ENCODE peak calls at places on chromosomes 4 and X, in eight cellular contexts. One of them, this sample, is unnamed.
A peak's percentile ranks its signal among the peaks of the same experiment; 100 is the strongest.

GRCh38 chr4:25723409-25723808 is 67.8 kb downstream of the SLC34A2 start:
- DNase-seq in H1: no peak
- DNase-seq in adrenal gland: no peak
- DNase-seq in suprapubic skin: no peak
- DNase-seq in OCI-LY7: no peak
- DNase-seq in fibroblast of the aortic adventitia: no peak
- DNase-seq in tibial nerve: no peak
- DNase-seq in hepatocyte: no peak
- DNase-seq in this sample: peak; percentile 63

GRCh38 chrX:91434351-91435168 is at the start of gene PABPC5:
- DNase-seq in H1: peak; percentile 79
- DNase-seq in adrenal gland: peak; percentile 91
- DNase-seq in suprapubic skin: peak; percentile 80
- DNase-seq in OCI-LY7: no peak
- DNase-seq in fibroblast of the aortic adventitia: peak; percentile 67
- DNase-seq in tibial nerve: peak; percentile 61
- DNase-seq in hepatocyte: peak; percentile 89
- DNase-seq in this sample: peak; percentile 43

GRCh38 chrX:13009256-13009655 is 34.3 kb downstream of the TMSB4X start:
- DNase-seq in H1: no peak
- DNase-seq in adrenal gland: peak; percentile 33
- DNase-seq in suprapubic skin: no peak
- DNase-seq in OCI-LY7: no peak
- DNase-seq in fibroblast of the aortic adventitia: peak; percentile 34
- DNase-seq in tibial nerve: no peak
- DNase-seq in hepatocyte: no peak
- DNase-seq in this sample: no peak

GRCh38 chrX:128928636-128929035 is 594.7 kb downstream of the SMARCA1 start:
- DNase-seq in H1: no peak
- DNase-seq in adrenal gland: no peak
- DNase-seq in suprapubic skin: no peak
- DNase-seq in OCI-LY7: no peak
- DNase-seq in fibroblast of the aortic adventitia: no peak
- DNase-seq in tibial nerve: no peak
- DNase-seq in hepatocyte: no peak
- DNase-seq in this sample: no peak

GRCh38 chr4:85762204-85762884 is 287.4 kb downstream of the ARHGAP24 start:
- DNase-seq in H1: no peak
- DNase-seq in adrenal gland: no peak
- DNase-seq in suprapubic skin: no peak
- DNase-seq in OCI-LY7: no peak
- DNase-seq in fibroblast of the aortic adventitia: peak; percentile 97
- DNase-seq in tibial nerve: no peak
- DNase-seq in hepatocyte: no peak
- DNase-seq in this sample: peak; percentile 86

GRCh38 chrX:20382082-20382481 is 115.4 kb upstream of the RPS6KA3 start:
- DNase-seq in H1: no peak
- DNase-seq in adrenal gland: no peak
- DNase-seq in suprapubic skin: no peak
- DNase-seq in OCI-LY7: no peak
- DNase-seq in fibroblast of the aortic adventitia: no peak
- DNase-seq in tibial nerve: no peak
- DNase-seq in hepatocyte: no peak
- DNase-seq in this sample: no peak

GRCh38 chr4:8911311-8912088 is 39.9 kb upstream of the HMX1 start:
- DNase-seq in H1: peak; percentile 43
- DNase-seq in adrenal gland: no peak
- DNase-seq in suprapubic skin: peak; percentile 45
- DNase-seq in OCI-LY7: no peak
- DNase-seq in fibroblast of the aortic adventitia: no peak
- DNase-seq in tibial nerve: no peak
- DNase-seq in hepatocyte: peak; percentile 15
- DNase-seq in this sample: no peak

GRCh38 chr4:119795986-119796578 is 167.5 kb upstream of the PDE5A start:
- DNase-seq in H1: no peak
- DNase-seq in adrenal gland: no peak
- DNase-seq in suprapubic skin: no peak
- DNase-seq in OCI-LY7: no peak
- DNase-seq in fibroblast of the aortic adventitia: no peak
- DNase-seq in tibial nerve: no peak
- DNase-seq in hepatocyte: no peak
- DNase-seq in this sample: no peak

GRCh38 chr4:56324011-56324610 is 63.2 kb downstream of the AASDH start:
- DNase-seq in H1: no peak
- DNase-seq in adrenal gland: no peak
- DNase-seq in suprapubic skin: no peak
- DNase-seq in OCI-LY7: no peak
- DNase-seq in fibroblast of the aortic adventitia: no peak
- DNase-seq in tibial nerve: no peak
- DNase-seq in hepatocyte: no peak
- DNase-seq in this sample: no peak

GRCh38 chrX:38347136-38347535 is 5.3 kb upstream of the OTC start:
- DNase-seq in H1: no peak
- DNase-seq in adrenal gland: no peak
- DNase-seq in suprapubic skin: no peak
- DNase-seq in OCI-LY7: no peak
- DNase-seq in fibroblast of the aortic adventitia: peak; percentile 56
- DNase-seq in tibial nerve: peak; percentile 6
- DNase-seq in hepatocyte: peak; percentile 9
- DNase-seq in this sample: peak; percentile 85

GRCh38 chr4:38994135-38994534 is 38.1 kb downstream of the TMEM156 start:
- DNase-seq in H1: no peak
- DNase-seq in adrenal gland: no peak
- DNase-seq in suprapubic skin: no peak
- DNase-seq in OCI-LY7: no peak
- DNase-seq in fibroblast of the aortic adventitia: no peak
- DNase-seq in tibial nerve: no peak
- DNase-seq in hepatocyte: no peak
- DNase-seq in this sample: no peak

GRCh38 chrX:154482786-154483185 is 3.6 kb downstream of the UBL4A start:
- DNase-seq in H1: no peak
- DNase-seq in adrenal gland: no peak
- DNase-seq in suprapubic skin: no peak
- DNase-seq in OCI-LY7: no peak
- DNase-seq in fibroblast of the aortic adventitia: no peak
- DNase-seq in tibial nerve: no peak
- DNase-seq in hepatocyte: no peak
- DNase-seq in this sample: no peak

GRCh38 chr4:2363056-2363719 is 55.3 kb downstream of the ZFYVE28 start:
- DNase-seq in H1: no peak
- DNase-seq in adrenal gland: peak; percentile 89
- DNase-seq in suprapubic skin: no peak
- DNase-seq in OCI-LY7: no peak
- DNase-seq in fibroblast of the aortic adventitia: peak; percentile 6
- DNase-seq in tibial nerve: no peak
- DNase-seq in hepatocyte: peak; percentile 62
- DNase-seq in this sample: no peak

GRCh38 chrX:122094611-122095010 is 1047.2 kb downstream of the GLUD2 start:
- DNase-seq in H1: no peak
- DNase-seq in adrenal gland: no peak
- DNase-seq in suprapubic skin: no peak
- DNase-seq in OCI-LY7: no peak
- DNase-seq in fibroblast of the aortic adventitia: peak; percentile 37
- DNase-seq in tibial nerve: no peak
- DNase-seq in hepatocyte: peak; percentile 4
- DNase-seq in this sample: peak; percentile 92

GRCh38 chrX:44459501-44459900 is 83.2 kb downstream of the FUNDC1 start:
- DNase-seq in H1: no peak
- DNase-seq in adrenal gland: no peak
- DNase-seq in suprapubic skin: no peak
- DNase-seq in OCI-LY7: no peak
- DNase-seq in fibroblast of the aortic adventitia: no peak
- DNase-seq in tibial nerve: no peak
- DNase-seq in hepatocyte: no peak
- DNase-seq in this sample: no peak

GRCh38 chr4:108484187-108484586 is 136.2 kb upstream of the RPL34 start:
- DNase-seq in H1: no peak
- DNase-seq in adrenal gland: no peak
- DNase-seq in suprapubic skin: no peak
- DNase-seq in OCI-LY7: no peak
- DNase-seq in fibroblast of the aortic adventitia: no peak
- DNase-seq in tibial nerve: no peak
- DNase-seq in hepatocyte: no peak
- DNase-seq in this sample: peak; percentile 36

GRCh38 chrX:10017866-10018265 is 50.7 kb downstream of the CLDN34 start:
- DNase-seq in H1: no peak
- DNase-seq in adrenal gland: no peak
- DNase-seq in suprapubic skin: no peak
- DNase-seq in OCI-LY7: peak; percentile 21
- DNase-seq in fibroblast of the aortic adventitia: peak; percentile 64
- DNase-seq in tibial nerve: no peak
- DNase-seq in hepatocyte: peak; percentile 56
- DNase-seq in this sample: peak; percentile 85
- H3K4me3 ChIP-seq in H1: no peak overlapping the region
- H3K4me3 ChIP-seq in adrenal gland: no peak overlapping the region
- H3K4me3 ChIP-seq in suprapubic skin: no peak overlapping the region
- H3K4me3 ChIP-seq in OCI-LY7: peak overlapping the region; percentile 30
- H3K4me3 ChIP-seq in fibroblast of the aortic adventitia: no peak overlapping the region
- H3K4me3 ChIP-seq in tibial nerve: no peak overlapping the region
- H3K4me3 ChIP-seq in hepatocyte: no peak overlapping the region
- H3K4me3 ChIP-seq in this sample: no peak overlapping the region

DNA sequence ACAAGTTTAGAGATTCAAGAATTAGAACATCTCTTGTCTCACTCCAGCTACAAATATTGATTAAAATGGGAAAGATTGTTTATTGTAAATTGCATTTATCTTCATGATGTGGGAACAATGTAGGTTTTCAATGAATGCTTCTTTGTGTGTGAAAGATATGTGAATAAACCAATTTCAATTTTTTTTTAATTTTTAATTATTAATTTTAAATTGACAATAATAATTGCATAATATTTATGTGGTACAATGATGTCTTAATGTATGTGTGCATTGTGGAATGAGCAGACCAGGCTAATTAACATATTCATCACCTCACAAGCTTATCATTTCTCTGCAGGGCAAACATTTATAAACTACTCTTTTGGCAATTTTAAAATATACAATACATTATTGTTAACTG is 281.1 kb downstream of the RAPGEF2 start:
- DNase-seq in H1: no peak
- DNase-seq in adrenal gland: no peak
- DNase-seq in suprapubic skin: no peak
- DNase-seq in OCI-LY7: no peak
- DNase-seq in fibroblast of the aortic adventitia: no peak
- DNase-seq in tibial nerve: no peak
- DNase-seq in hepatocyte: no peak
- DNase-seq in this sample: no peak
- H3K4me3 ChIP-seq in H1: no peak overlapping the region
- H3K4me3 ChIP-seq in adrenal gland: no peak overlapping the region
- H3K4me3 ChIP-seq in suprapubic skin: no peak overlapping the region
- H3K4me3 ChIP-seq in OCI-LY7: no peak overlapping the region
- H3K4me3 ChIP-seq in fibroblast of the aortic adventitia: no peak overlapping the region
- H3K4me3 ChIP-seq in tibial nerve: no peak overlapping the region
- H3K4me3 ChIP-seq in hepatocyte: no peak overlapping the region
- H3K4me3 ChIP-seq in this sample: no peak overlapping the region

GRCh38 chr4:76689079-76689817 is 208.7 kb downstream of the SOWAHB start:
- DNase-seq in H1: peak; percentile 78
- DNase-seq in adrenal gland: peak; percentile 39
- DNase-seq in suprapubic skin: no peak
- DNase-seq in OCI-LY7: no peak
- DNase-seq in fibroblast of the aortic adventitia: no peak
- DNase-seq in tibial nerve: peak; percentile 9
- DNase-seq in hepatocyte: peak; percentile 65
- DNase-seq in this sample: peak; percentile 20

GRCh38 chr4:76692761-76693160 is 205.2 kb downstream of the SOWAHB start:
- DNase-seq in H1: no peak
- DNase-seq in adrenal gland: no peak
- DNase-seq in suprapubic skin: no peak
- DNase-seq in OCI-LY7: no peak
- DNase-seq in fibroblast of the aortic adventitia: no peak
- DNase-seq in tibial nerve: no peak
- DNase-seq in hepatocyte: no peak
- DNase-seq in this sample: no peak

GRCh38 chr4:76690091-76690905 is 207.6 kb downstream of the SOWAHB start:
- DNase-seq in H1: no peak
- DNase-seq in adrenal gland: no peak
- DNase-seq in suprapubic skin: no peak
- DNase-seq in OCI-LY7: no peak
- DNase-seq in fibroblast of the aortic adventitia: no peak
- DNase-seq in tibial nerve: no peak
- DNase-seq in hepatocyte: peak; percentile 45
- DNase-seq in this sample: peak; percentile 35

GRCh38 chr4:76691767-76692689 is 205.9 kb downstream of the SOWAHB start:
- DNase-seq in H1: no peak
- DNase-seq in adrenal gland: no peak
- DNase-seq in suprapubic skin: no peak
- DNase-seq in OCI-LY7: no peak
- DNase-seq in fibroblast of the aortic adventitia: no peak
- DNase-seq in tibial nerve: no peak
- DNase-seq in hepatocyte: no peak
- DNase-seq in this sample: peak; percentile 64

GRCh38 chr4:76690906-76691275 is 207.1 kb downstream of the SOWAHB start:
- DNase-seq in H1: no peak
- DNase-seq in adrenal gland: no peak
- DNase-seq in suprapubic skin: no peak
- DNase-seq in OCI-LY7: no peak
- DNase-seq in fibroblast of the aortic adventitia: no peak
- DNase-seq in tibial nerve: no peak
- DNase-seq in hepatocyte: no peak
- DNase-seq in this sample: no peak
- H3K4me3 ChIP-seq in H1: peak overlapping the region; percentile 58
- H3K4me3 ChIP-seq in adrenal gland: no peak overlapping the region
- H3K4me3 ChIP-seq in suprapubic skin: no peak overlapping the region
- H3K4me3 ChIP-seq in OCI-LY7: no peak overlapping the region
- H3K4me3 ChIP-seq in fibroblast of the aortic adventitia: no peak overlapping the region
- H3K4me3 ChIP-seq in tibial nerve: no peak overlapping the region
- H3K4me3 ChIP-seq in hepatocyte: peak overlapping the region; percentile 37
- H3K4me3 ChIP-seq in this sample: no peak overlapping the region

DNA sequence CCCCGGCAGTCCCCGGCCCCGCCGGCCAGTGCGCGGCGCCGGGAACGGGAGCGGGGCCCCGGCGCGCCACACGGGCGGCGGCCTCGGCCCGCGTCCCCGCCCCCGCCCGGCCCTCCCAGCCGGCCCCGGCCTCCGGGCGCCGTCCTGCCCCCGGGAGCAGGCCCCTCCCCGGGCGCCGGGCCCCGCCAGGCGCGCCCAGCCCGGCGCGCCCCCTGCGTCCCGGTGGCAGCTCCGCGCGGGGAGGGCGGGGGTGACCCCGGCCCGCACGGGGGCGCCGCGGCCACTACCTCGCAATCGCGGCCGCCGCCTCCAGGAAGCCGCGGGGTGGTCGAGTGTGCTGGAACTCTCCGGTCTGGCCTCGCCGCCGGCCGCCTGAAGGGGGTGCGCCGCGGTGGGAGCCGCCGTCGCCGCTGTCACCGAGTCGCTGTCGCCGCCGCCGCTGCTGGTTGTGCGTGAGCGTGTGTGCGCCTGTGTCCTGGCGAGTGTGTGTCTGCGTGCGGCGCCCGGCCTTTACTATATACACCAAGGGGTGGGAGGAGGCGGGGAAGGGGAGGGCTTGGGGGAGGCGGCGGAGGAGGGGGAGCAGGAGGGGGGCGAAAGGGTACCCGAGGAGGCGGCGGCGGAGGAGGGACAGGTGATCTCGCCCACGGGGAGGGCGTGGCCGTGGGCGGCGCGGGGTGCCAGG is at the start of gene RAI2:
- DNase-seq in H1: peak; percentile 51
- DNase-seq in adrenal gland: peak; percentile 54
- DNase-seq in suprapubic skin: peak; percentile 68
- DNase-seq in OCI-LY7: no peak
- DNase-seq in fibroblast of the aortic adventitia: no peak
- DNase-seq in tibial nerve: peak; percentile 18
- DNase-seq in hepatocyte: peak; percentile 50
- DNase-seq in this sample: no peak
- H3K4me3 ChIP-seq in H1: peak within 1 kb of the TSS; percentile 61
- H3K4me3 ChIP-seq in adrenal gland: peak within 1 kb of the TSS; percentile 19
- H3K4me3 ChIP-seq in suprapubic skin: peak within 1 kb of the TSS; percentile 49
- H3K4me3 ChIP-seq in OCI-LY7: no peak within 1 kb of the TSS
- H3K4me3 ChIP-seq in fibroblast of the aortic adventitia: peak within 1 kb of the TSS; percentile 51
- H3K4me3 ChIP-seq in tibial nerve: peak within 1 kb of the TSS; percentile 70
- H3K4me3 ChIP-seq in hepatocyte: peak within 1 kb of the TSS; percentile 26
- H3K4me3 ChIP-seq in this sample: peak within 1 kb of the TSS; percentile 24